ENCODE peak calls at places on chromosome 20, in ten cellular contexts. One of them, this sample, is unnamed.

GRCh38 chr20:25340380-25340779 is 50.3 kb downstream of the ABHD12 start:
- DNase-seq in NCI-H69: peak
- DNase-seq in NCI-H2107: no peak
- DNase-seq in SK-N-MC: no peak
- DNase-seq in OCI-M1: no peak
- DNase-seq in NCI-H1694 treated with DMSO at 0.1 percent for 48 hours: no peak
- DNase-seq in H7: no peak
- DNase-seq in endothelial cell: no peak
- DNase-seq in RWPE1: no peak
- DNase-seq in activated CD8-positive, alpha-beta memory T cell treated with anti-CD3 and anti-CD28 coated beads, Interleukin-2, amount 50 U/mL, for 4 hours: no peak
- DNase-seq in this sample: no peak

GRCh38 chr20:835220-836045 is 1.9 kb downstream of the FAM110A start:
- DNase-seq in NCI-H69: peak
- DNase-seq in NCI-H2107: no peak
- DNase-seq in SK-N-MC: no peak
- DNase-seq in OCI-M1: peak
- DNase-seq in NCI-H1694 treated with DMSO at 0.1 percent for 48 hours: no peak
- DNase-seq in H7: no peak
- DNase-seq in endothelial cell: no peak
- DNase-seq in RWPE1: no peak
- DNase-seq in activated CD8-positive, alpha-beta memory T cell treated with anti-CD3 and anti-CD28 coated beads, Interleukin-2, amount 50 U/mL, for 4 hours: peak
- DNase-seq in this sample: no peak

GRCh38 chr20:43941476-43942212 is 27.0 kb downstream of the TOX2 start:
- DNase-seq in NCI-H69: no peak
- DNase-seq in NCI-H2107: no peak
- DNase-seq in SK-N-MC: no peak
- DNase-seq in OCI-M1: peak
- DNase-seq in NCI-H1694 treated with DMSO at 0.1 percent for 48 hours: peak
- DNase-seq in H7: no peak
- DNase-seq in endothelial cell: no peak
- DNase-seq in RWPE1: peak
- DNase-seq in activated CD8-positive, alpha-beta memory T cell treated with anti-CD3 and anti-CD28 coated beads, Interleukin-2, amount 50 U/mL, for 4 hours: no peak
- DNase-seq in this sample: no peak

GRCh38 chr20:9179193-9179802 is 110.4 kb downstream of the PLCB4 start:
- DNase-seq in NCI-H69: no peak
- DNase-seq in NCI-H2107: no peak
- DNase-seq in SK-N-MC: no peak
- DNase-seq in OCI-M1: no peak
- DNase-seq in NCI-H1694 treated with DMSO at 0.1 percent for 48 hours: no peak
- DNase-seq in H7: no peak
- DNase-seq in endothelial cell: no peak
- DNase-seq in RWPE1: peak
- DNase-seq in activated CD8-positive, alpha-beta memory T cell treated with anti-CD3 and anti-CD28 coated beads, Interleukin-2, amount 50 U/mL, for 4 hours: no peak
- DNase-seq in this sample: no peak

GRCh38 chr20:50519036-50519780 is 9.0 kb downstream of the PTPN1 start:
- DNase-seq in NCI-H69: no peak
- DNase-seq in NCI-H2107: no peak
- DNase-seq in SK-N-MC: no peak
- DNase-seq in OCI-M1: peak
- DNase-seq in NCI-H1694 treated with DMSO at 0.1 percent for 48 hours: no peak
- DNase-seq in H7: no peak
- DNase-seq in endothelial cell: no peak
- DNase-seq in RWPE1: no peak
- DNase-seq in activated CD8-positive, alpha-beta memory T cell treated with anti-CD3 and anti-CD28 coated beads, Interleukin-2, amount 50 U/mL, for 4 hours: no peak
- DNase-seq in this sample: no peak

GRCh38 chr20:29874476-29875202 is 1382.8 kb upstream of the DEFB115 start:
- DNase-seq in NCI-H69: no peak
- DNase-seq in NCI-H2107: no peak
- DNase-seq in SK-N-MC: no peak
- DNase-seq in OCI-M1: no peak
- DNase-seq in NCI-H1694 treated with DMSO at 0.1 percent for 48 hours: no peak
- DNase-seq in H7: peak
- DNase-seq in endothelial cell: no peak
- DNase-seq in RWPE1: no peak
- DNase-seq in activated CD8-positive, alpha-beta memory T cell treated with anti-CD3 and anti-CD28 coated beads, Interleukin-2, amount 50 U/mL, for 4 hours: no peak
- DNase-seq in this sample: no peak

GRCh38 chr20:58175836-58176235 is 52.6 kb downstream of the ANKRD60 start:
- DNase-seq in NCI-H69: no peak
- DNase-seq in NCI-H2107: no peak
- DNase-seq in SK-N-MC: no peak
- DNase-seq in OCI-M1: no peak
- DNase-seq in NCI-H1694 treated with DMSO at 0.1 percent for 48 hours: no peak
- DNase-seq in H7: no peak
- DNase-seq in endothelial cell: no peak
- DNase-seq in RWPE1: no peak
- DNase-seq in activated CD8-positive, alpha-beta memory T cell treated with anti-CD3 and anti-CD28 coated beads, Interleukin-2, amount 50 U/mL, for 4 hours: no peak
- DNase-seq in this sample: no peak

GRCh38 chr20:61370841-61371303 is 118.8 kb downstream of the CDH4 start:
- DNase-seq in NCI-H69: no peak
- DNase-seq in NCI-H2107: no peak
- DNase-seq in SK-N-MC: no peak
- DNase-seq in OCI-M1: no peak
- DNase-seq in NCI-H1694 treated with DMSO at 0.1 percent for 48 hours: no peak
- DNase-seq in H7: no peak
- DNase-seq in endothelial cell: no peak
- DNase-seq in RWPE1: no peak
- DNase-seq in activated CD8-positive, alpha-beta memory T cell treated with anti-CD3 and anti-CD28 coated beads, Interleukin-2, amount 50 U/mL, for 4 hours: no peak
- DNase-seq in this sample: no peak

GRCh38 chr20:14521436-14521835 is 184.0 kb upstream of the FLRT3 start:
- DNase-seq in NCI-H69: no peak
- DNase-seq in NCI-H2107: no peak
- DNase-seq in SK-N-MC: no peak
- DNase-seq in OCI-M1: no peak
- DNase-seq in NCI-H1694 treated with DMSO at 0.1 percent for 48 hours: no peak
- DNase-seq in H7: no peak
- DNase-seq in endothelial cell: no peak
- DNase-seq in RWPE1: peak
- DNase-seq in activated CD8-positive, alpha-beta memory T cell treated with anti-CD3 and anti-CD28 coated beads, Interleukin-2, amount 50 U/mL, for 4 hours: no peak
- DNase-seq in this sample: no peak

GRCh38 chr20:7930386-7930785 is 9.9 kb downstream of the HAO1 start:
- DNase-seq in NCI-H69: peak
- DNase-seq in NCI-H2107: no peak
- DNase-seq in SK-N-MC: no peak
- DNase-seq in OCI-M1: peak
- DNase-seq in NCI-H1694 treated with DMSO at 0.1 percent for 48 hours: no peak
- DNase-seq in H7: no peak
- DNase-seq in endothelial cell: no peak
- DNase-seq in RWPE1: no peak
- DNase-seq in activated CD8-positive, alpha-beta memory T cell treated with anti-CD3 and anti-CD28 coated beads, Interleukin-2, amount 50 U/mL, for 4 hours: no peak
- DNase-seq in this sample: no peak

GRCh38 chr20:38342716-38343106 is 3.6 kb upstream of the LBP start:
- DNase-seq in NCI-H69: no peak
- DNase-seq in NCI-H2107: no peak
- DNase-seq in SK-N-MC: no peak
- DNase-seq in OCI-M1: peak
- DNase-seq in NCI-H1694 treated with DMSO at 0.1 percent for 48 hours: no peak
- DNase-seq in H7: no peak
- DNase-seq in endothelial cell: no peak
- DNase-seq in RWPE1: no peak
- DNase-seq in activated CD8-positive, alpha-beta memory T cell treated with anti-CD3 and anti-CD28 coated beads, Interleukin-2, amount 50 U/mL, for 4 hours: no peak
- DNase-seq in this sample: no peak

This sample was measured in WTC11.